ENCODE peak calls at places on chromosomes 16 and 17, in four cellular contexts. O, R, J and E are unnamed samples.

GRCh38 chr16:11405331-11406176 is 60.3 kb downstream of the RMI2 start:
- DNase-seq in O (peak), J (peak), R (peak), E (no peak)

GRCh38 chr16:85955566-85955965 is 56.6 kb downstream of the IRF8 start:
- DNase-seq in J (no peak), O (no peak), R (no peak), E (no peak)

GRCh38 chr17:77995146-77995852 is 36.8 kb downstream of the TNRC6C start:
- DNase-seq in O (peak), J (peak), R (no peak), E (no peak)

GRCh38 chr16:80718480-80719220 is 85.7 kb downstream of the CDYL2 start:
- DNase-seq in J (no peak), O (peak), R (peak), E (peak)

GRCh38 chr16:89863741-89864391 is 9.5 kb upstream of the TCF25 start:
- DNase-seq in R (peak), J (peak), O (peak), E (no peak)

GRCh38 chr16:87706278-87707000 is 59.3 kb downstream of the KLHDC4 start:
- DNase-seq in J (no peak), R (no peak), O (no peak), E (no peak)

GRCh38 chr17:74157366-74157765 is 46.1 kb upstream of the RPL38 start:
- DNase-seq in O (no peak), J (no peak), R (no peak), E (no peak)

GRCh38 chr16:22353188-22353919 is 21.1 kb downstream of the CDR2 start:
- DNase-seq in J (no peak), R (peak), O (peak), E (peak)

GRCh38 chr16:57505169-57505568 is 18.9 kb upstream of the DOK4 start:
- DNase-seq in O (no peak), R (no peak), J (peak), E (no peak)

GRCh38 chr17:37489197-37490001 is at the start of gene DUSP14:
- DNase-seq in J (peak), O (peak), R (peak), E (no peak)

GRCh38 chr17:77450742-77451270 is 310.0 kb downstream of the SEC14L1 start:
- DNase-seq in R (no peak), O (no peak), J (no peak), E (no peak)

GRCh38 chr16:57709663-57710062 is 15.1 kb downstream of the DRC7 start:
- DNase-seq in J (no peak), O (no peak), R (no peak), E (no peak)

GRCh38 chr16:695355-696089 is 5.3 kb upstream of the WDR24 start:
- DNase-seq in O (peak), J (no peak), R (peak), E (no peak)

GRCh38 chr17:30344283-30345088 is 10.6 kb upstream of the TMIGD1 start:
- DNase-seq in R (peak), O (peak), J (peak), E (peak)

GRCh38 chr16:64434526-64435069 is 687.3 kb downstream of the CDH11 start:
- DNase-seq in R (no peak), J (no peak), O (no peak), E (no peak)

GRCh38 chr16:89505204-89506112 is 2.7 kb upstream of the SPG7 start:
- DNase-seq in O (peak), R (peak), J (peak), E (no peak)

GRCh38 chr17:62140836-62141235 is 75.8 kb upstream of the MED13 start:
- DNase-seq in O (no peak), J (no peak), R (peak), E (no peak)

GRCh38 chr16:49914697-49915096 is 58.8 kb upstream of the ZNF423 start:
- DNase-seq in O (no peak), R (no peak), J (no peak), E (no peak)

GRCh38 chr17:35257080-35257701 is 14.3 kb downstream of the SLFN5 start:
- DNase-seq in O (peak), J (no peak), R (peak), E (peak)

GRCh38 chr17:28274591-28275265 is 44.3 kb upstream of the TMEM97 start:
- DNase-seq in R (no peak), O (no peak), J (no peak), E (no peak)
- TF ChIP-seq CTCF in R (no peak), O (no peak), J (no peak), E (no peak)

GRCh38 chr17:17822189-17822978 is 14.4 kb downstream of the SREBF1 start:
- DNase-seq in J (peak), O (peak), R (peak), E (peak)
- H3K4me3 ChIP-seq in J (peak), O (peak), R (no peak), E (peak)

GRCh38 chr17:45784293-45784582 is at the start of gene CRHR1:
- DNase-seq in R (no peak), J (no peak), O (no peak), E (no peak)

GRCh38 chr17:45786349-45786748 is 2.2 kb downstream of the CRHR1 start:
- DNase-seq in R (no peak), J (no peak), O (no peak), E (no peak)

GRCh38 chr17:45783593-45784292 is 377 bp upstream of the CRHR1 start:
- DNase-seq in O (no peak), J (no peak), R (no peak), E (no peak)

GRCh38 chr17:45785373-45786193 is 1.5 kb downstream of the CRHR1 start:
- DNase-seq in J (no peak), O (no peak), R (no peak), E (no peak)

GRCh38 chr17:45784583-45785372 is 658 bp downstream of the CRHR1 start:
- DNase-seq in O (peak), R (peak), J (no peak), E (no peak)
- TF ChIP-seq CTCF in O (no peak), R (no peak), J (no peak), E (no peak)

GRCh38 chr16:67001159-67001486 is 12.7 kb downstream of the CES4A start:
- DNase-seq in O (no peak), J (no peak), R (no peak), E (no peak)
- H3K4me3 ChIP-seq in O (peak), J (peak), R (no peak), E (peak)

GRCh38 chr17:80256034-80256350 is 4.7 kb upstream of the RNF213 start:
- DNase-seq in J (peak), O (no peak), R (no peak), E (no peak)

GRCh38 chr17:80253631-80254395 is 6.8 kb upstream of the RNF213 start:
- DNase-seq in O (no peak), J (no peak), R (no peak), E (no peak)

GRCh38 chr17:80254396-80255241 is 6.0 kb upstream of the RNF213 start:
- DNase-seq in O (peak), R (peak), J (no peak), E (peak)

GRCh38 chr17:80251966-80252365 is 8.7 kb upstream of the RNF213 start:
- DNase-seq in O (no peak), J (no peak), R (no peak), E (no peak)

GRCh38 chr17:80252871-80253270 is 7.8 kb upstream of the RNF213 start:
- DNase-seq in O (peak), R (peak), J (no peak), E (no peak)
- TF ChIP-seq CTCF in O (no peak), R (peak), J (peak), E (peak)

DNA sequence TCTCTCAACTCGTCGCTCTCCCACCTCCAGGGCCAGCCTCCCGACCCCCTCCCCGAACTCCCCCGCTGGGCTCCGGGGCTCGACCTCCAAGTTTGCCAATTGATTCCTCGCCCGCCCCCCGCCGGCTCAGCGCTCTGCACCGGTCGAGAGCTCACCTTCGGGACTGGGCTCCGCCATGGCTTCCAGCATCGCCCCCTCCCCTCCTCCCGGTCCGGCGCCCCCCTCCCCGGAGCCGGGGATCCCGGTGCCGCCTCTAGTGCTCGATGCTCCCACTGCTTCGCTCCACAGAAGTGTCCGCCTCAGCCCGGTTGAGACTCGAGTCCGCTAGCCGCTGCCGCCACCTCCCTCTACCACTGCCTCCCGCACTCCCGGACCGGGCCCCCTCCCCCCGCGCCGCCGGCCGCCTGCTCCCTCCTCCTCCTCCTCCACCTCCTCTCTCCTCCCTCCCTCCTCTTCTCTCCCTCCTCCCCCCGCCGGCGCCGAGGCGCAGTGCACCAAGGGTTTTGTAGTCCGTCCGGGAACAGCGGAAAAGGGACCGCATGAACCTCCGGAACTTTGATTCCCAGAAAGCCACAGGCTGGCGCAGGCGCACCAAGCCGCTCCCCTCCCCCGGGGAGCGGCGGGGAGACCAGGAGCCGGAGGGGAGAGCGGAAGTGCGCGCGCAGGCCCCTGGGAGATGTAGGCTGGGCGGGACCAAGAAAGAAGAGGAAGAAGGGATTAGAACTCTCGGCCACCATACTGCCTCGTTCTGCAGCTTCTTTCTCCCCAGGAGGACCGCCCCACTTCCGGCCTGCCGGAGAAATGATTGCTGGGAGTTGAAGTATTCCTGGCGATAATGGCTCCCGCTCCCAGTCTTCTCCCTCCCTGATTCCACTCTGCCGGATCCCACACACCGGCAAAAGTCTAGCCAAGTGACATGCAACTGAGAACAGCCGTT is at the start of gene PHF23:
- DNase-seq in O (peak), R (peak), J (peak), E (peak)
- H3K4me3 ChIP-seq in O (peak), R (peak), J (peak), E (peak)

DNA sequence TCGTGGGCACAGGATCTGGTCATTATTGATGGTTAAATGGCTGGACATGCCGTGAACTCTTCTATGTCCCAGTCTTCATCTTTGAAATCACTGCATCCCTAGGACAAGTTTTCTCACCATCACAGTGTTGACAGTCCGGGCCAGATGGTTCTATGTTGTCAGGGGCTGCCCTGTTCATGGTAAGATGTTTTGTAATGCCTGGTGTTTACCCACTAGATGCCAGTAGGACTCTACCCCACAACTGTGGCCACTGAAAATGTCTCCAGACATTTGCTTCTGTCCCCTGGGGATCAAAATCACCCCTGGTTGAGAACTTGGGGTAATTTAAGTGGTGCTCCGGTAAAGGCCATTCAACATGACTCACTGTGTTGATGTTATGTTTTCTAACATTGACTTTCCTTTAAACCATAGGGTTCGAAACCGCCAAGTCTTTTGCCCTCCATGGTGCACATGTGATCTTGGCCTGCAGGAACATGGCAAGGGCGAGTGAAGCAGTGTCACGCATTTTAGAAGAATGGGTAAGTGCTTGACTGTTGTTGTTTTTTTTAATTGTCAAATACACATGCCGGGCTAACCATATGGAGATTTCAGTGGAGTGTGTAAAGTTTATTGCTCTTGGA is 64.4 kb downstream of the WWOX start:
- DNase-seq in J (no peak), R (no peak), O (no peak), E (no peak)
- TF ChIP-seq CTCF in J (no peak), R (no peak), O (no peak), E (no peak)

DNA sequence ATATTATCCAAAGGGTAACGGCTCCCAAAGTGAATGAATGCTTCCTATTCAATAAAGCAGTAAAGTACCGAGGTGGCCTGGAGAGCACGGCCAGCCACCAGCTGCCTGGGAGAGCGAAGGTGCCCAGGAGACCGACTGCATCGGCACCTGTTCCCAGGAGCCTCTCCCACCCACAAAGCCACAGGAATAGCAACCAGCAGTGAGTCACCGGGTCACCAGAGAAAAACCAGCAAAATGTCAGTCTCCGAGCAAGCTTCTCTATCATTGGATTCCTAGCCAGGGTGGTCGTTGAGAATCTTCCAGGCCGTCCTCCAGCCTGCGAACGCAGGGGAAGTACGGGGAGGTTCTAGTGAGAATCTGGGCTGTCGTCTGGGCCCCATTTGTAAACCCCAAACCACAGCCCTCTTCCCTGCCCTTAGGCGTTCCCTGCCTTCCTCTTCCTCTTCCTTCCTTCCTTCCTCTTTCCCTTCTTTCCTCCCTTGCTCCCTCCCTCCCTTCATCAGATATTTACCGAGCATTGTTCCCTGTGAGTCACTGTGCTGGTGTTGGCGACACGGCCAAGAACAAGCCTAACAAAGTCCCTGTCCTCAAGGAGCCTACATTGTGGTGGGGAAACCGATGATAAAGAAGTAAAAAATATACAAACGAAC is 114.6 kb downstream of the SLC39A11 start:
- DNase-seq in J (no peak), O (peak), R (no peak), E (peak)
- H3K4me3 ChIP-seq in J (no peak), O (no peak), R (no peak), E (no peak)

DNA sequence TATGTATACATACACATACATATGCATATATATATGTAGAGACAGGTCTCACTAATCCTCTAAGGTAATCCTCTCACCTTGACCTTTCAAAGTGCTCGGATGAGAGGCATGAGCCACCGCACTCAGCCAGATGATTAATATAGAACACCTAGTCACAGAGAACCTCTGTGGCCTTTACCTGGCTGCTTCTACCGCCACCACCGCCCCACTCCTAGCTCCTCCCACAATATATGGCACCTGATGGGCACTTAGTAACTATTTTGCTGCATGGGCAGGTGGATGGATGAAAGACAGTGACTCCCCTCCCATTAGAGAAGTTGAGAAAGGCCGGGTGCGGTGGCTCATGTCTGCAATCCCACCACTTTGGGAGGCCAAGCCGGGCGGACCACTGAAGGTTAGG is 16.7 kb upstream of the ATP2C2 start:
- DNase-seq in R (peak), O (no peak), J (no peak), E (no peak)
- TF ChIP-seq CTCF in R (no peak), O (no peak), J (no peak), E (no peak)